ENCODE peak calls at places on chromosomes 2 and 18, in seven cellular contexts. One of them, this sample, is unnamed.

GRCh38 chr2:182816856-182817255 is 49.6 kb downstream of the FRZB start:
- DNase-seq in cardiac muscle cell: no peak
- DNase-seq in B cell: no peak
- DNase-seq in GM20000: no peak
- DNase-seq in AG10803: peak
- DNase-seq in HFFc6: no peak
- DNase-seq in OCI-LY7: no peak
- DNase-seq in this sample: no peak

GRCh38 chr2:43343573-43344304 is 117.3 kb upstream of the ZFP36L2 start:
- DNase-seq in GM20000: no peak
- DNase-seq in B cell: no peak
- DNase-seq in cardiac muscle cell: peak
- DNase-seq in AG10803: peak
- DNase-seq in HFFc6: peak
- DNase-seq in OCI-LY7: no peak
- DNase-seq in this sample: no peak

GRCh38 chr2:195500878-195501277 is 156.1 kb upstream of the SLC39A10 start:
- DNase-seq in AG10803: no peak
- DNase-seq in cardiac muscle cell: no peak
- DNase-seq in GM20000: no peak
- DNase-seq in OCI-LY7: no peak
- DNase-seq in B cell: no peak
- DNase-seq in HFFc6: no peak
- DNase-seq in this sample: no peak

GRCh38 chr2:106745468-106745867 is 140.5 kb downstream of the ST6GAL2 start:
- DNase-seq in HFFc6: no peak
- DNase-seq in cardiac muscle cell: peak
- DNase-seq in OCI-LY7: no peak
- DNase-seq in AG10803: no peak
- DNase-seq in B cell: no peak
- DNase-seq in GM20000: no peak
- DNase-seq in this sample: no peak

GRCh38 chr18:79393181-79393598 is 2.5 kb upstream of the NFATC1 start:
- DNase-seq in AG10803: peak
- DNase-seq in HFFc6: no peak
- DNase-seq in B cell: peak
- DNase-seq in cardiac muscle cell: peak
- DNase-seq in OCI-LY7: peak
- DNase-seq in GM20000: peak
- DNase-seq in this sample: no peak

GRCh38 chr18:950882-951539 is 46.3 kb downstream of the ADCYAP1 start:
- DNase-seq in AG10803: no peak
- DNase-seq in cardiac muscle cell: no peak
- DNase-seq in B cell: no peak
- DNase-seq in GM20000: no peak
- DNase-seq in OCI-LY7: no peak
- DNase-seq in HFFc6: no peak
- DNase-seq in this sample: no peak

GRCh38 chr18:484749-485464 is 15.6 kb downstream of the COLEC12 start:
- DNase-seq in cardiac muscle cell: no peak
- DNase-seq in B cell: no peak
- DNase-seq in AG10803: no peak
- DNase-seq in GM20000: no peak
- DNase-seq in OCI-LY7: no peak
- DNase-seq in HFFc6: no peak
- DNase-seq in this sample: no peak

GRCh38 chr2:217661378-217661777 is 341.4 kb downstream of the TNS1 start:
- DNase-seq in OCI-LY7: no peak
- DNase-seq in cardiac muscle cell: no peak
- DNase-seq in GM20000: no peak
- DNase-seq in AG10803: peak
- DNase-seq in B cell: no peak
- DNase-seq in HFFc6: no peak
- DNase-seq in this sample: no peak

GRCh38 chr18:47204908-47205522 is 28.9 kb upstream of the IER3IP1 start:
- DNase-seq in HFFc6: peak
- DNase-seq in B cell: peak
- DNase-seq in cardiac muscle cell: peak
- DNase-seq in AG10803: peak
- DNase-seq in OCI-LY7: peak
- DNase-seq in GM20000: peak
- DNase-seq in this sample: no peak

GRCh38 chr2:85589982-85590791 is 5.4 kb upstream of the RNF181 start:
- DNase-seq in OCI-LY7: no peak
- DNase-seq in GM20000: no peak
- DNase-seq in B cell: no peak
- DNase-seq in HFFc6: peak
- DNase-seq in cardiac muscle cell: peak
- DNase-seq in AG10803: peak
- DNase-seq in this sample: no peak

GRCh38 chr2:232331071-232331470 is 47.5 kb upstream of the ALPP start:
- DNase-seq in cardiac muscle cell: peak
- DNase-seq in OCI-LY7: no peak
- DNase-seq in B cell: no peak
- DNase-seq in HFFc6: no peak
- DNase-seq in AG10803: no peak
- DNase-seq in GM20000: no peak
- DNase-seq in this sample: no peak

GRCh38 chr2:12931211-12931844 is 214.6 kb downstream of the TRIB2 start:
- DNase-seq in B cell: peak
- DNase-seq in HFFc6: peak
- DNase-seq in GM20000: peak
- DNase-seq in cardiac muscle cell: peak
- DNase-seq in OCI-LY7: peak
- DNase-seq in AG10803: peak
- DNase-seq in this sample: no peak

GRCh38 chr2:115303-115702 is 69.0 kb upstream of the FAM110C start:
- DNase-seq in GM20000: no peak
- DNase-seq in B cell: no peak
- DNase-seq in cardiac muscle cell: no peak
- DNase-seq in HFFc6: no peak
- DNase-seq in OCI-LY7: no peak
- DNase-seq in AG10803: no peak
- DNase-seq in this sample: no peak

GRCh38 chr2:98205901-98206300 is 118.9 kb downstream of the VWA3B start:
- DNase-seq in GM20000: no peak
- DNase-seq in OCI-LY7: no peak
- DNase-seq in B cell: no peak
- DNase-seq in AG10803: no peak
- DNase-seq in cardiac muscle cell: no peak
- DNase-seq in HFFc6: no peak
- DNase-seq in this sample: no peak

GRCh38 chr2:3105814-3106569 is 271.6 kb downstream of the EIPR1 start:
- DNase-seq in cardiac muscle cell: no peak
- DNase-seq in B cell: no peak
- DNase-seq in AG10803: no peak
- DNase-seq in HFFc6: no peak
- DNase-seq in OCI-LY7: no peak
- DNase-seq in GM20000: no peak
- DNase-seq in this sample: no peak

GRCh38 chr2:115910270-115910669 is 1467.8 kb downstream of the DPP10 start:
- DNase-seq in B cell: no peak
- DNase-seq in GM20000: no peak
- DNase-seq in OCI-LY7: no peak
- DNase-seq in AG10803: no peak
- DNase-seq in HFFc6: no peak
- DNase-seq in cardiac muscle cell: no peak
- DNase-seq in this sample: no peak
- TF ChIP-seq CTCF in B cell: no peak
- TF ChIP-seq CTCF in GM20000: no peak
- TF ChIP-seq CTCF in OCI-LY7: no peak
- TF ChIP-seq CTCF in AG10803: no peak
- TF ChIP-seq CTCF in HFFc6: no peak
- TF ChIP-seq CTCF in cardiac muscle cell: no peak
- TF ChIP-seq CTCF in this sample: no peak

GRCh38 chr2:177147834-177148233 is 64.8 kb upstream of the HNRNPA3 start:
- DNase-seq in cardiac muscle cell: no peak
- DNase-seq in AG10803: no peak
- DNase-seq in OCI-LY7: no peak
- DNase-seq in HFFc6: no peak
- DNase-seq in GM20000: no peak
- DNase-seq in B cell: no peak
- DNase-seq in this sample: no peak

GRCh38 chr2:177143444-177143843 is 69.2 kb upstream of the HNRNPA3 start:
- DNase-seq in HFFc6: peak
- DNase-seq in GM20000: no peak
- DNase-seq in cardiac muscle cell: peak
- DNase-seq in AG10803: peak
- DNase-seq in OCI-LY7: no peak
- DNase-seq in B cell: no peak
- DNase-seq in this sample: no peak

GRCh38 chr2:177148477-177149154 is 64.0 kb upstream of the HNRNPA3 start:
- DNase-seq in OCI-LY7: peak
- DNase-seq in HFFc6: peak
- DNase-seq in B cell: peak
- DNase-seq in cardiac muscle cell: peak
- DNase-seq in GM20000: peak
- DNase-seq in AG10803: peak
- DNase-seq in this sample: no peak

GRCh38 chr2:177149155-177149503 is 63.5 kb upstream of the HNRNPA3 start:
- DNase-seq in HFFc6: no peak
- DNase-seq in B cell: no peak
- DNase-seq in AG10803: no peak
- DNase-seq in OCI-LY7: no peak
- DNase-seq in cardiac muscle cell: no peak
- DNase-seq in GM20000: no peak
- DNase-seq in this sample: no peak

GRCh38 chr2:177147093-177147694 is 65.4 kb upstream of the HNRNPA3 start:
- DNase-seq in OCI-LY7: peak
- DNase-seq in AG10803: peak
- DNase-seq in GM20000: peak
- DNase-seq in B cell: peak
- DNase-seq in HFFc6: peak
- DNase-seq in cardiac muscle cell: peak
- DNase-seq in this sample: no peak
- TF ChIP-seq CTCF in OCI-LY7: peak
- TF ChIP-seq CTCF in AG10803: peak
- TF ChIP-seq CTCF in GM20000: peak
- TF ChIP-seq CTCF in B cell: peak
- TF ChIP-seq CTCF in HFFc6: peak
- TF ChIP-seq CTCF in cardiac muscle cell: peak
- TF ChIP-seq CTCF in this sample: peak

GRCh38 chr2:75424936-75425619 is 135.7 kb downstream of the EVA1A start:
- DNase-seq in GM20000: no peak
- DNase-seq in AG10803: peak
- DNase-seq in B cell: no peak
- DNase-seq in cardiac muscle cell: peak
- DNase-seq in HFFc6: peak
- DNase-seq in OCI-LY7: no peak
- DNase-seq in this sample: no peak
- TF ChIP-seq CTCF in GM20000: no peak
- TF ChIP-seq CTCF in AG10803: peak
- TF ChIP-seq CTCF in B cell: no peak
- TF ChIP-seq CTCF in cardiac muscle cell: no peak
- TF ChIP-seq CTCF in HFFc6: peak
- TF ChIP-seq CTCF in OCI-LY7: peak
- TF ChIP-seq CTCF in this sample: peak

DNA sequence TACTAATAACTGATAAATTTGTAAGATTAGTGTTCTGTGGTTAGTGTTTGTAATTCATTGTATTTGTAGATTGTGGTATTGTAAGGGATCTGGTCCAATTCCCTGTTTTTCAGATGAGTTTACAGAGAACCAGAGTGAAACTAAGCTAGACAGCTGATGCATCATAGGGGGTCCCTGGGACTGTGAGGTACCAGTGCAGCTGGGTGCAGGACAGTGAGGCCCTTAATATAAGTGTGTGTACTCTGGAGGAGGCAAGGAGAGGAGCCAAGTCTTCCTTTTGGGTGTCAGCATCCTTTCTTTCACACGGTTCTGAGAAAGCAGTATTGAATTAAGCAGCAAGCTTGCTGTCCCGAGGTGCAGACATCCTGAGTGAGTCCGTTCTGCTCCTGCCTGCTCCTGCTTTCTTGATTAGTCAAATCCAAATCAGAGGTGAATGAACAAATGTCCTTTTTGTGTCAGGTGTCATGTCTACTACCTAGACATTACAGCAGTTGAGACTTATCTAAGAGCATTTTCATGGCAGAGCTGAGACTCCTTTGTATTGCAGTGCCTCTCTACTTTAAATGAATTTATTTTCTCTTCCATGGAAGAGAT is 194.9 kb downstream of the MCFD2 start:
- DNase-seq in HFFc6: no peak
- DNase-seq in AG10803: no peak
- DNase-seq in B cell: no peak
- DNase-seq in GM20000: no peak
- DNase-seq in OCI-LY7: no peak
- DNase-seq in cardiac muscle cell: no peak
- DNase-seq in this sample: no peak
- TF ChIP-seq CTCF in HFFc6: no peak
- TF ChIP-seq CTCF in AG10803: no peak
- TF ChIP-seq CTCF in B cell: no peak
- TF ChIP-seq CTCF in GM20000: no peak
- TF ChIP-seq CTCF in OCI-LY7: no peak
- TF ChIP-seq CTCF in cardiac muscle cell: no peak
- TF ChIP-seq CTCF in this sample: no peak

DNA sequence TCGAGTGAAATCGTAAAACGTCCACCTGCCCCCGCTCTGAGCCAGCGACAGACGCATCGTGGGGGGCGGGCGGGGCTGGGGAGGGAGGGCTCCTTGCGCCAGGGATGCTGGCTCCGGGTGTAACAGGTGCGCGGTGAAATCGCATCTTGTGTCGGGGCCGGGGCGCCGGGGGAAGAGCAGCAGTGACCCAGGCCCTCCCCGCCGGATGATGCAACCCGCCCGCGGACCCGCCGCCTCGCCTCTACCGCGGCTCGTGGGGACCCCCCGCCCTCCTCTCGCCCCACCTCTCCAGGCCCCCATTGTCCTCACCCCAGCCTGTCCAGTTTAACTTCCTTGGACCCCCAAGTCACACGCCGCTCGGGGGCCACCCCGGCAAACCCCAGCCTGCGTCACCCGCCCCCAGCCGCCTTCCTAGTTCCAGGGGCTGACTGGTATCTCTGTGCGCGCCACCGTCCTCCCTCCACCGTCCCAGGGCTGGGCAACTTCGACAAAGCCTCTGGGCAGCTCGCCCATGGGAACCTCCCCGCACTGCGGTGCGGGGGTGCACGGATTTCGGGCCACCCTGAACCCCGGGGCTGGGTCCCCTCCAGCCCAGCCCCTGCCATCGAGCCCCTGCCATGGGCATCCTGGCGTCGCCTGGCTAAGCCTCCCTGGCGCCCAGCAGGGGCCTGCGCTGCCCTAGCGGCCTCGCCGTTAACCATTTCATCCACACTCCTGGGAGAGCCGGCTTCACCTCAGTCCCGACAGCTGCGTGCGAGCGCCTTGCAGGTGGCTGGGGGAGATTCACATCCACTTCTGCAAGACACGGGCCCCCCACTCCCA is 799 bp upstream of the KIF1A start:
- DNase-seq in GM20000: no peak
- DNase-seq in HFFc6: no peak
- DNase-seq in cardiac muscle cell: no peak
- DNase-seq in B cell: no peak
- DNase-seq in OCI-LY7: no peak
- DNase-seq in AG10803: no peak
- DNase-seq in this sample: peak
- TF ChIP-seq CTCF in GM20000: no peak
- TF ChIP-seq CTCF in HFFc6: no peak
- TF ChIP-seq CTCF in cardiac muscle cell: no peak
- TF ChIP-seq CTCF in B cell: no peak
- TF ChIP-seq CTCF in OCI-LY7: no peak
- TF ChIP-seq CTCF in AG10803: no peak
- TF ChIP-seq CTCF in this sample: no peak

This sample was measured in D721Med.